ENCODE peak calls at places on chromosomes 1 and 21, in ten cellular contexts. O, G, Y, P, U, B, F, I, Q and N are unnamed samples.

GRCh38 chr1:8076171-8076570 is 50.1 kb upstream of the ERRFI1 start:
- DNase-seq in O (no peak), Y (no peak), Q (no peak), I (no peak), G (no peak), U (no peak), B (no peak), F (no peak), P (no peak), N (no peak)

GRCh38 chr1:209504571-209504970 is 78.9 kb upstream of the CAMK1G start:
- DNase-seq in O (no peak), G (no peak), Q (no peak), P (no peak), Y (no peak), U (no peak), I (no peak), F (no peak), B (no peak), N (no peak)

GRCh38 chr21:45381036-45381787 is 23.8 kb upstream of the COL18A1 start:
- DNase-seq in O (peak; percentile 33), I (peak; percentile 53), Y (peak; percentile 42), B (peak; percentile 46), U (no peak), F (no peak), Q (no peak), G (peak; percentile 26), P (no peak), N (no peak)

GRCh38 chr1:154870734-154871133 is 653 bp upstream of the KCNN3 start:
- DNase-seq in U (no peak), Q (no peak), P (no peak), G (no peak), O (no peak), F (no peak), B (no peak), Y (no peak), I (no peak), N (no peak)

GRCh38 chr1:155478270-155478852 is 84.2 kb downstream of the ASH1L start:
- DNase-seq in I (no peak), O (no peak), F (no peak), B (no peak), G (no peak), P (no peak), U (no peak), Y (no peak), Q (no peak), N (no peak)

GRCh38 chr1:102098536-102098935 is 101.8 kb upstream of the OLFM3 start:
- DNase-seq in Y (no peak), Q (no peak), O (no peak), B (no peak), U (no peak), G (no peak), I (no peak), P (no peak), F (no peak), N (no peak)

GRCh38 chr1:215473943-215474342 is 93.2 kb upstream of the KCTD3 start:
- DNase-seq in Y (no peak), B (no peak), O (no peak), U (no peak), Q (no peak), I (no peak), G (no peak), P (peak; percentile 56), F (no peak), N (no peak)

GRCh38 chr1:18646091-18646775 is 15.6 kb downstream of the PAX7 start:
- DNase-seq in U (no peak), G (no peak), I (no peak), Y (no peak), F (no peak), B (no peak), P (no peak), Q (no peak), O (no peak), N (no peak)

GRCh38 chr1:101262601-101263348 is 26.0 kb downstream of the S1PR1 start:
- DNase-seq in Q (no peak), O (no peak), F (no peak), Y (no peak), I (no peak), P (no peak), G (no peak), B (no peak), U (no peak), N (no peak)

GRCh38 chr21:25283720-25284119 is 323.6 kb downstream of the MRPL39 start:
- DNase-seq in I (no peak), G (no peak), Y (no peak), Q (peak; percentile 10), O (no peak), F (no peak), U (no peak), B (no peak), P (peak; percentile 8), N (peak; percentile 51)

DNA sequence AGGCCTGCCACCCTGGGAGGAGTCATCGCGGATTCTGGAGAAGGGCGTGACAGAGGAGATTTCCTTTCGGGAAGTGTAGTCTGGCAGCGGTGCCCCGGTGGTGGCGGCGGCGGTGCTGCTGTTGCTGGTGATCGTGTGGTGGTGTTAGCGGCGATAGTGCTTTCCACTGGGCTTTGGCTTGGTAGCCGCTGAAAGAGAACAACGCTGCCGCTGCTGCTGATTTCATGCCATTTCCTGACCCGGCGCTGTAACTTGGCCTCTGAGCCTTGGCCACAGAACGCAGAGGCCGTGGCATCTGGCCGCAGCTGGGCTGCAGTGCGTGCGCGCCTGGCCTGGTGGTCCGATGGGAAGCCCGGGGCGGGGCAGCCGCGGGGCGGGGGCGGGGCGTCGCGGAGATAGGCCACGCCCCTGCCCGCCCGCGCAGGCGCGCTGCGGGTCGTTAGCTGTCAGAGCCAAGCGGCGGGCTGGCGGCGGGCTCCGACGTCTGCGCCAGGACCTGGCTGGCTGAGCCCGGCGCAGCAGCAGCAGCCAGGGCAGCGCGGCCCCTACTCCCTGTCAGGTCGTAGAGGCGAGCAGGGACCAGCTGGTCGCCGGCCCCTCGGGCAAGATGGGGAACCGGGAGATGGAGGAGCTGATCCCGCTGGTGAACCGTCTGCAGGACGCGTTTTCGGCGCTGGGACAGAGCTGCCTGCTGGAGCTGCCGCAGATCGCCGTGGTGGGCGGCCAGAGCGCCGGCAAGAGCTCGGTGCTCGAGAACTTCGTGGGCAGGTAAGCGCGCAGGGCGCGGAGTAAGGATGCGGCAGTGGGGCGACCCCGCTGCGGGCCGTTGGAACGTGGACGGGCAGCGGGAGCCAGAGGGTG is at the start of gene DNM3:
- DNase-seq in O (peak; percentile 87), Q (peak; percentile 84), P (peak; percentile 51), B (peak; percentile 89), U (peak; percentile 98), Y (peak; percentile 86), F (no peak), G (peak; percentile 87), I (peak; percentile 93), N (peak; percentile 80)
- H3K27ac ChIP-seq in O (no peak within 1 kb of the TSS), Q (no peak within 1 kb of the TSS), P (no peak within 1 kb of the TSS), B (peak within 1 kb of the TSS; percentile 56), U (no peak within 1 kb of the TSS), Y (no peak within 1 kb of the TSS), F (peak within 1 kb of the TSS; percentile 80), G (peak within 1 kb of the TSS; percentile 63), I (peak within 1 kb of the TSS; percentile 84), N (no peak within 1 kb of the TSS)

DNA sequence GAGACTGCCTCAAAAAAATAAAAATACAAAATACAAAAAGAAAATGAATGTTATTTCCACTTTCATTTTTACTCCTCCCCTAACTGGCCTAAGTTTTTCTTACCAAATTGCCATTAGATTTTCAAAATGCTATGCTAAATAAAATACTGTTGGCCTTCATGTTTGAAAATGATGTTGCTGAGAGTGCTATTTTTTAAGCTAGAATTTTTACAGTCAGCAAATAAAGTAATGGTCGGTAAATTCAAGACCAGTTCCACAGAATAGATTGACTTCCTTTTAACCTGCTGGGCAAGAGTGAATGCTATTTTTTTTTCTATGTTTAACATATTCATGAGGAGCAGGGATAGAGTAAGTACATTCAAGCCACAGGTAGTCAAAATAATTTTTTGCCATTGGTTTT is 31.7 kb downstream of the ZNF281 start:
- DNase-seq in G (no peak), Y (no peak), Q (no peak), I (no peak), U (no peak), B (no peak), O (no peak), F (no peak), P (no peak), N (no peak)
- H3K4me1 ChIP-seq in G (peaks cover 5% of the 10 kb centered on the region), Y (no peaks in the 10 kb centered on the region), Q (no peaks in the 10 kb centered on the region), I (no peaks in the 10 kb centered on the region), U (no peaks in the 10 kb centered on the region), B (no peaks in the 10 kb centered on the region), O (peaks cover 3% of the 10 kb centered on the region), F (no peaks in the 10 kb centered on the region), P (peaks cover 47% of the 10 kb centered on the region), N (no peaks in the 10 kb centered on the region)

GRCh38 chr1:205291577-205291976 is 30.0 kb downstream of the NUAK2 start:
- DNase-seq in B (no peak), Y (peak; percentile 5), I (no peak), Q (no peak), P (no peak), U (no peak), O (no peak), F (no peak), G (no peak), N (no peak)

GRCh38 chr1:205296154-205296553 is 25.4 kb downstream of the NUAK2 start:
- DNase-seq in B (no peak), G (no peak), U (no peak), F (no peak), Y (no peak), I (no peak), P (no peak), Q (no peak), O (no peak), N (no peak)

GRCh38 chr1:205294175-205294913 is 27.2 kb downstream of the NUAK2 start:
- DNase-seq in F (no peak), U (peak; percentile 52), Q (no peak), I (no peak), G (peak; percentile 74), Y (peak; percentile 15), B (no peak), P (peak; percentile 89), O (no peak), N (no peak)

GRCh38 chr1:205294914-205295310 is 26.6 kb downstream of the NUAK2 start:
- DNase-seq in B (no peak), F (no peak), O (no peak), U (no peak), Y (peak; percentile 3), P (no peak), Q (no peak), G (no peak), I (no peak), N (no peak)

GRCh38 chr1:205293350-205294074 is 28.0 kb downstream of the NUAK2 start:
- DNase-seq in Y (peak; percentile 17), O (no peak), Q (no peak), U (no peak), I (no peak), F (no peak), B (no peak), G (no peak), P (no peak), N (no peak)
- H3K27ac ChIP-seq in Y (no peak overlapping the region), O (no peak overlapping the region), Q (no peak overlapping the region), U (no peak overlapping the region), I (no peak overlapping the region), F (peak overlapping the region; percentile 59), B (peak overlapping the region; percentile 15), G (no peak overlapping the region), P (peak overlapping the region; percentile 93), N (no peak overlapping the region)

GRCh38 chr21:27572681-27573080 is 605.8 kb upstream of the ADAMTS5 start:
- DNase-seq in I (no peak), G (no peak), F (no peak), Y (no peak), B (no peak), O (no peak), Q (no peak), U (no peak), P (peak; percentile 81), N (no peak)
- H3K4me1 ChIP-seq in I (no peaks in the 10 kb centered on the region), G (peaks cover 8% of the 10 kb centered on the region), F (peaks cover 4% of the 10 kb centered on the region), Y (no peaks in the 10 kb centered on the region), B (peaks cover 18% of the 10 kb centered on the region), O (no peaks in the 10 kb centered on the region), Q (no peaks in the 10 kb centered on the region), U (no peaks in the 10 kb centered on the region), P (peaks cover 31% of the 10 kb centered on the region), N (no peaks in the 10 kb centered on the region)

GRCh38 chr1:212669102-212669501 is 30.5 kb downstream of the BATF3 start:
- DNase-seq in I (no peak), Y (no peak), F (no peak), P (no peak), U (no peak), Q (no peak), G (no peak), B (no peak), O (no peak), N (peak; percentile 59)
- H3K27ac ChIP-seq in I (no peak overlapping the region), Y (no peak overlapping the region), F (no peak overlapping the region), P (no peak overlapping the region), U (no peak overlapping the region), Q (no peak overlapping the region), G (no peak overlapping the region), B (no peak overlapping the region), O (no peak overlapping the region), N (no peak overlapping the region)